ENCODE peak calls at places on chromosome 16, in ten cellular contexts. C is prostate gland, S is K562, Q is spleen, Z is H1, O is right lobe of liver, J is ovary, P is thyroid gland, G is stomach, V is heart left ventricle. B is an unnamed sample. For H3K36me3, the result is how much of the 10 kb centered on the place peaks cover.

GRCh38 chr16:13390093-13390985 is 488.9 kb downstream of the SHISA9 start:
- DNase-seq in S (no peak), P (peak), Q (no peak), C (no peak), Z (no peak), V (no peak), J (no peak), G (no peak), O (no peak), B (no peak)

GRCh38 chr16:58035356-58036170 is 10.0 kb downstream of the MMP15 start:
- DNase-seq in Q (no peak), V (no peak), Z (no peak), J (no peak), P (peak), C (no peak), O (peak), G (peak), S (no peak), B (no peak)

GRCh38 chr16:53817117-53817516 is 113.2 kb downstream of the FTO start:
- DNase-seq in G (no peak), S (no peak), C (no peak), Z (no peak), J (no peak), Q (no peak), O (no peak), V (peak), P (no peak), B (no peak)

GRCh38 chr16:84859681-84860080 is 39.9 kb downstream of the CRISPLD2 start:
- DNase-seq in Z (no peak), S (no peak), O (no peak), C (no peak), G (no peak), V (no peak), J (no peak), P (no peak), Q (no peak), B (no peak)

GRCh38 chr16:56609463-56609921 is 1.1 kb downstream of the MT2A start:
- DNase-seq in V (peak), S (no peak), Q (peak), J (no peak), O (peak), P (peak), G (peak), C (peak), Z (no peak), B (peak)

GRCh38 chr16:3089717-3090592 is 9.1 kb downstream of the ZSCAN10 start:
- DNase-seq in Z (no peak), V (no peak), J (no peak), Q (peak), C (no peak), P (no peak), S (no peak), O (no peak), G (no peak), B (no peak)

GRCh38 chr16:56918467-56919012 is 13.4 kb upstream of the HERPUD1 start:
- DNase-seq in V (no peak), G (no peak), J (no peak), O (no peak), Q (no peak), C (no peak), Z (no peak), P (no peak), S (no peak), B (no peak)

GRCh38 chr16:31699601-31700000 is 171.9 kb downstream of the AHSP start:
- DNase-seq in C (no peak), G (no peak), P (no peak), J (no peak), S (no peak), O (no peak), V (no peak), Q (no peak), Z (no peak), B (no peak)

GRCh38 chr16:3187798-3188674 is at the start of gene OR1F1:
- DNase-seq in C (no peak), S (peak), O (no peak), P (no peak), V (no peak), Z (no peak), J (no peak), Q (peak), G (no peak), B (no peak)

GRCh38 chr16:67234180-67234597 is 7.3 kb downstream of the TMEM208 start:
- DNase-seq in Z (no peak), S (no peak), C (no peak), P (no peak), O (no peak), G (no peak), Q (peak), V (peak), J (no peak), B (no peak)
- H3K36me3 ChIP-seq in Z (under half), S (half or more), C (under half), P (half or more), O (under half), G (half or more), Q (half or more), V (under half), J (under half), B (under half)

GRCh38 chr16:70573451-70574121 is 50.0 kb downstream of the SF3B3 start:
- DNase-seq in Q (no peak), G (no peak), V (peak), O (no peak), S (no peak), J (peak), C (peak), Z (no peak), P (no peak), B (peak)
- TF ChIP-seq POLR2A in Q (no peak), G (no peak), V (no peak), O (no peak), S (no peak), J (no peak), C (no peak), Z (no peak), P (no peak), B (no peak)

GRCh38 chr16:67128887-67129286 is 19.1 kb downstream of the PHAF1 start:
- DNase-seq in G (no peak), C (no peak), J (no peak), O (no peak), Z (no peak), S (no peak), V (no peak), P (no peak), Q (peak), B (no peak)
- H3K36me3 ChIP-seq in G (under half), C (under half), J (under half), O (half or more), Z (under half), S (half or more), V (under half), P (under half), Q (half or more), B (under half)

GRCh38 chr16:75251280-75252048 is at the start of gene BCAR1:
- DNase-seq in Z (peak), Q (peak), J (peak), C (peak), S (peak), P (peak), V (peak), G (peak), O (peak), B (peak)
- TF ChIP-seq POLR2A in Z (no peak), Q (no peak), J (peak), C (peak), S (no peak), P (peak), V (no peak), G (no peak), O (peak), B (no peak)

DNA sequence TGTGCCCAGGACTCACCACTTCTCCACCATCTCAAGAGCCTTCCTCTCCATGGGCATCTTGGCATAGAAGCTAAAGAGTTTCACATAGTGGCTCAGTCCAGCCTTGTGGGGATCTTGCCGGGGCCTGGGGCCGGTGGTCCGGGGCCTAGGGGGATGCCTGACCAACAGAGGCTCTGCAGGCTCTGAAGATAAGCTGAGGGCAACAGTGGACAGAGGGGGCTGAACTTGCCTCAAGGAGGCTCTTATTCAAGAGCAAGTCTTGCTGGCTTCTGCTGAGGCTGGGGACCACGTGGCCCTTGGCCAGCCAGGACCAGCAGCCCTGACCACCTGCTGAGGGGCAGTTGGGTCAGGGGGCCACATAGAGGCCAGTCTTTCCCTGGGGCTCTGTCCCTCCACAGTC is 13.5 kb upstream of the THAP11 start:
- DNase-seq in O (no peak), Z (no peak), P (no peak), C (no peak), S (peak), J (no peak), G (no peak), V (no peak), Q (no peak), B (no peak)
- H3K36me3 ChIP-seq in O (under half), Z (under half), P (under half), C (under half), S (half or more), J (under half), G (under half), V (under half), Q (half or more), B (under half)

DNA sequence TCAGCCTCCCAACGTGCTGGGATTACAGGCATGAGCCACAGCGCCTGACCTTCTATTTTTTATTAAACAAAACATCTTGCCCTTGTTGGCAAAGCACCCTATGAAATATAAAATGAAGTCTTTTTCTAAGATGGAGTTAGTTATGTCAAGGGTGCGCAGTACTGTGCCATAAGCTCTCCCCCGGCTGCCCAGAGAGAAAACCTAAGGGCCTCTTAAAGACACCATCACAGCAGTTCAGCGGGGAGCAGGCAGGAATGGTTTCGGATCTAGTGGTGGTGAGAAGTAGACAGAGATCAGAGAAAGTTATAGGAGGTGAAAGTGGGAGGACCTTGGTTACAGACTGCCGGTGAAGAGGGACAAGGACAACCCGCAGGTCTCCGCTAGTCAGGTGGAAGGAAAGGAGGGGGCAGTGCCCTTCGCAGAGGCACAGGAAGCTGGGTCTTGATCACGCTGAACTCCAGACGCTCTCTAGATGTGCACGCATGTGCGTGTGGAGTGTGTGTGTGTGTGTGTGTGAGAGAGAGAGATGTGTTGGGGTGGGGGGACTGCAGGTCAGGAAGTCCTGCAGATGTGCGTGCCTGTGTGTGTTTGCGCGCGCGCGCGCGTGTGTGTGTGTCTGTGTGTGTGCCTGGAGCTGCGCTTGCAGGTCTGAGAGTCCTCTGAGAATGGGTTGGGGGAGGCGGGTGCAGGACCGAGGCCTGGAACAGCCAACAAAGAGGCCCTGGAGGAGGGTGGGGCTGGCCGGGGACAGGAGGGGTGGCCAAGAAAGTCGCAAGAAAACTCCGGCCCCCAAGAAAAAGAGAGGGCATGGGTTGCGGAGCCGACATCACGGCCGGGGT is 748 bp upstream of the CMTM3 start:
- DNase-seq in J (peak), G (peak), Z (no peak), P (peak), O (peak), C (peak), S (peak), Q (peak), V (peak), B (peak)
- TF ChIP-seq POLR2A in J (no peak), G (no peak), Z (peak), P (no peak), O (no peak), C (no peak), S (peak), Q (no peak), V (no peak), B (no peak)

GRCh38 chr16:70664325-70665112 is 18.2 kb downstream of the IL34 start:
- DNase-seq in V (no peak), G (no peak), J (no peak), Z (no peak), C (no peak), Q (peak), O (no peak), S (no peak), P (no peak), B (no peak)

GRCh38 chr16:70662991-70663523 is 16.7 kb downstream of the IL34 start:
- DNase-seq in S (no peak), Q (no peak), P (no peak), G (no peak), O (no peak), V (no peak), J (peak), C (no peak), Z (no peak), B (no peak)

GRCh38 chr16:70661918-70662641 is 15.7 kb downstream of the IL34 start:
- DNase-seq in G (no peak), P (no peak), V (no peak), O (no peak), J (peak), C (no peak), S (no peak), Z (no peak), Q (no peak), B (peak)

GRCh38 chr16:70665113-70665694 is 18.8 kb downstream of the IL34 start:
- DNase-seq in S (no peak), Z (no peak), V (no peak), O (no peak), G (no peak), C (no peak), J (no peak), P (no peak), Q (no peak), B (no peak)

GRCh38 chr16:70663524-70664324 is 17.4 kb downstream of the IL34 start:
- DNase-seq in Q (peak), C (no peak), Z (no peak), V (no peak), P (no peak), G (no peak), J (peak), O (no peak), S (no peak), B (no peak)
- H3K36me3 ChIP-seq in Q (half or more), C (under half), Z (under half), V (under half), P (under half), G (under half), J (under half), O (half or more), S (half or more), B (under half)

DNA sequence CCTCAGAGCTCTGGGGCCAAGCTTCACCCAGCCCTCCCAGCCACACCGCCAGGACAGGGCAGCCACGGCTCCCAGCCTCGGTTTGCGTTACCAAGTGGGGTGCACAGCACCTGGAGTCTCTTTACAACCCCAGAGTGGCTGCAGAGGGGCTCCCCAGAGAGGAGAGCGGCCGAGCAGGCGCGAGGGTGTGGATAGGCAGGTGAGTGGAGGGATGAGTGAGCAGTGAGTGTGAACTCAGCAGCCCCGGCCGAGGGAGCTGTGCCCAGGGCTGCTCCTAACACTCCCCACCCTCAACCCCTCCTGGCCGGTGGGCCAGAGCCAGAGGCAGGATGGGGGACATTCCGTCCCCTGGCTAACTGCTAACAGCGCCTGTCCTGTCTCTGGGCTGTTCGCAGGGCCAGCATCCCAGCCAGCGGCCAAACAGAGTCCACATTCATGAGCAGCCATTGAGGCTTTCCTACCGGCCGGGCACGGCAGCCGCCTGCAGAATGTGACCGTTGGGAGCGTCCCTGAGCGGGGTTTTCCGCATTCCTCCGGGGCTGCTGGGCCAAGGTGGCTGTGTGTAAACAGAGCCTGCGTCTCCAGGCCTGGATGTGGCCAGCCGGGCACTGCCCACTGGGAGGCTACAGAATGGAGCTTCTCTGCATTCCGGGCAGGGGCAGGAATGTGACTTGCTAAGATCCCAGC is 5.3 kb downstream of the ZNF469 start:
- DNase-seq in P (peak), Z (no peak), V (no peak), C (peak), S (no peak), O (no peak), J (no peak), Q (no peak), G (peak), B (peak)
- TF ChIP-seq POLR2A in P (no peak), Z (no peak), V (no peak), C (no peak), S (no peak), O (no peak), J (no peak), Q (no peak), G (no peak), B (no peak)

DNA sequence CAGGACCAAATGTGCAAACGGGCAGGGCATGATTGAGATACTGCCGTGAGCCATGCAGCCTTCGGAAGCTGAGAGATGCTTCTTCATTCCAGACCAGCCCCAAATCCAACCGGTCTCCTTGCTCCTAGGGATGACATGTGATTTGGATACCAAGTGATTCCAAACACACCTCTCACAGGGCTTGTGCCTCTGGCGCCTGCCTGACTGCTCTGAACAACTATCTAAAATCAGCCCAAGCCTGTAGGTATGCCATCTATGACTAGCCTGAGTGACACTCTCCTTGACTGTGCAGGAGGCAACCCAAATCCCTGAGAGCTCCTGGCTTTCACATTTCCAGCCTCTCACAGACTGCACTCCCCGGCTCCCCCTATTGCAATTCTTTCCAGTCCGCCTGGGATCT is 20.3 kb downstream of the DYNC1LI2 start:
- DNase-seq in P (no peak), G (no peak), C (no peak), O (no peak), J (no peak), Z (no peak), S (no peak), Q (no peak), V (no peak), B (no peak)
- H3K36me3 ChIP-seq in P (half or more), G (half or more), C (under half), O (half or more), J (under half), Z (under half), S (half or more), Q (half or more), V (under half), B (under half)

B was measured in testis.